ENCODE peak calls at places on chromosomes 12 and 14, in five cellular contexts. B, H, V, S and R are unnamed samples.

GRCh38 chr12:91381309-91381804 is 198.7 kb upstream of the DCN start:
- DNase-seq in H (peak; percentile 86), S (peak; percentile 32), V (peak; percentile 17), B (peak; percentile 62), R (peak; percentile 70)

GRCh38 chr14:24982472-24983155 is 67.3 kb downstream of the STXBP6 start:
- DNase-seq in B (no peak), H (peak; percentile 87), V (no peak), S (no peak), R (no peak)

GRCh38 chr14:99207456-99207855 is 64.5 kb downstream of the BCL11B start:
- DNase-seq in V (no peak), B (no peak), S (no peak), H (no peak), R (no peak)

GRCh38 chr14:94654071-94654974 is 42.1 kb downstream of the SERPINA3 start:
- DNase-seq in V (no peak), S (peak; percentile 19), H (no peak), B (no peak), R (no peak)

GRCh38 chr14:52153939-52154338 is 85.1 kb upstream of the NID2 start:
- DNase-seq in V (no peak), S (no peak), H (no peak), B (no peak), R (no peak)

GRCh38 chr12:10726945-10727344 is 3.8 kb upstream of the YBX3 start:
- DNase-seq in S (no peak), H (no peak), V (no peak), B (no peak), R (no peak)

GRCh38 chr12:115485503-115485902 is 792.0 kb downstream of the MED13L start:
- DNase-seq in H (no peak), B (no peak), S (no peak), V (no peak), R (no peak)

GRCh38 chr12:25269701-25270100 is 19.0 kb upstream of the KRAS start:
- DNase-seq in H (no peak), S (no peak), B (no peak), V (no peak), R (no peak)

GRCh38 chr12:19967486-19967885 is 400.9 kb upstream of the PDE3A start:
- DNase-seq in B (no peak), S (no peak), V (no peak), H (peak; percentile 99), R (no peak)

GRCh38 chr12:22935090-22935489 is 310.1 kb downstream of the ETNK1 start:
- DNase-seq in B (peak; percentile 36), S (no peak), V (no peak), H (no peak), R (no peak)

GRCh38 chr12:14410841-14411569 is 45.5 kb downstream of the ATF7IP start:
- DNase-seq in H (peak; percentile 69), V (no peak), S (no peak), B (no peak), R (no peak)

GRCh38 chr14:71071042-71071441 is 163.8 kb downstream of the PCNX1 start:
- DNase-seq in S (no peak), V (no peak), H (no peak), B (no peak), R (no peak)

GRCh38 chr14:90603336-90603735 is 206.5 kb downstream of the CALM1 start:
- DNase-seq in V (no peak), H (no peak), B (no peak), S (no peak), R (no peak)

GRCh38 chr14:74516451-74517155 is 23.0 kb downstream of the ISCA2 start:
- DNase-seq in B (peak; percentile 13), S (no peak), V (no peak), H (no peak), R (no peak)

GRCh38 chr12:99772274-99772673 is 124.7 kb downstream of the GARIN6 start:
- DNase-seq in H (no peak), V (no peak), B (no peak), S (no peak), R (no peak)

GRCh38 chr12:119202544-119202943 is 23.8 kb downstream of the HSPB8 start:
- DNase-seq in H (no peak), V (no peak), B (no peak), S (no peak), R (no peak)

GRCh38 chr12:25427328-25428249 is 125.5 kb downstream of the LMNTD1 start:
- DNase-seq in H (no peak), V (no peak), B (no peak), S (no peak), R (no peak)

GRCh38 chr12:94805749-94806148 is 155.4 kb upstream of the TMCC3 start:
- DNase-seq in S (no peak), H (peak; percentile 60), B (no peak), V (no peak), R (no peak)

GRCh38 chr14:69827560-69827959 is 30.5 kb upstream of the SLC10A1 start:
- DNase-seq in B (no peak), S (no peak), H (no peak), V (no peak), R (no peak)

GRCh38 chr14:104140463-104141331 is 2.3 kb downstream of the KIF26A start:
- DNase-seq in B (peak; percentile 15), H (no peak), S (peak; percentile 7), V (no peak), R (no peak)

GRCh38 chr12:15982071-15982470 is 70.9 kb downstream of the DERA start:
- DNase-seq in S (no peak), B (no peak), V (no peak), H (peak; percentile 10), R (no peak)

GRCh38 chr12:56645201-56645716 is 525 bp downstream of the ATP5F1B start:
- DNase-seq in H (no peak), B (peak; percentile 44), V (no peak), S (peak; percentile 36), R (no peak)

GRCh38 chr14:100524933-100525243 is 62.3 kb downstream of the BEGAIN start:
- DNase-seq in H (no peak), V (no peak), B (no peak), S (peak; percentile 52), R (no peak)

GRCh38 chr14:64968651-64969050 is 3.5 kb downstream of the RAB15 start:
- DNase-seq in H (no peak), B (no peak), V (no peak), S (no peak), R (peak; percentile 22)

GRCh38 chr14:94115068-94115591 is 4.6 kb downstream of the IFI27 start:
- DNase-seq in H (no peak), S (no peak), V (no peak), B (no peak), R (no peak)

GRCh38 chr14:68734231-68734732 is 58.6 kb downstream of the ZFP36L1 start:
- DNase-seq in H (peak; percentile 22), B (no peak), V (no peak), S (no peak), R (no peak)

GRCh38 chr12:5441497-5442236 is 9.8 kb downstream of the NTF3 start:
- DNase-seq in B (no peak), H (peak; percentile 81), S (no peak), V (no peak), R (no peak)

GRCh38 chr14:37864861-37865718 is 269.7 kb downstream of the TTC6 start:
- DNase-seq in S (no peak), H (peak; percentile 39), V (no peak), B (no peak), R (no peak)

GRCh38 chr12:132489078-132489601 is 811 bp upstream of the FBRSL1 start:
- DNase-seq in H (no peak), B (peak; percentile 61), V (peak; percentile 71), S (no peak), R (no peak)

DNA sequence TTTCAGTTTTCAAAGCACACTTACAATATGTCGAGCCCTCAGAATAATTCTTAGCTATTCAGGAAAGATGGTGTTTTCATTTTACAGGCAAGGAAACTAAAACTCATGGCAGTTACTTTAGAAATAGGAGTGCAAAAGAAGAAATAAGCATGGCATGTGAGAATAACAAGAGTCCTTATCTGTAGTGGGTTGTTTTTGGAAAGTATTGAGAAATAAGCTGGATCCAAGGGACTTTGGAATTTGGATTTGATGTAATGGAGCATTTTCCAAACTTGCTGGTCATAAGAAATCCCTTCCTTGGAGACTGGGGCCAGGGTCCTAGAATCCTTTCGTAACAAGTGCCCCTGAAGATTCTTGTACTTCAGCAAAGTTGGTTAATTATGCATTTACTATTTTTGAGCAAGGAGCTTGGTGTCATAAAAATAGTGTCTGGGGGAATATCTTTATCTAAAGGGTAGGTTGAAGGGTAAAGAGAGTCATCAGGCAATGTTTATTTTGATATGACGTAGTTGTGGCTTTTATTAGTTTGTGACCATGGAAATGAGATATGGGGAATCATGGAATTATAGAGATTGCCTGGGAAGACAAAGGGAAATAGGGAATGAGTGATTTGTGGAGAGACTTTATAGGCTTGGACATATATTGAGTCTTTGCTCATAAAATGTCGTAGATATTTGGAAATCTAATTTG is 53.9 kb downstream of the WNK1 start:
- DNase-seq in B (no peak), H (peak; percentile 66), S (no peak), V (no peak), R (no peak)
- H3K27ac ChIP-seq in B (peak overlapping the region; percentile 56), H (peak overlapping the region; percentile 43), S (no peak overlapping the region), V (no peak overlapping the region), R (no peak overlapping the region)

DNA sequence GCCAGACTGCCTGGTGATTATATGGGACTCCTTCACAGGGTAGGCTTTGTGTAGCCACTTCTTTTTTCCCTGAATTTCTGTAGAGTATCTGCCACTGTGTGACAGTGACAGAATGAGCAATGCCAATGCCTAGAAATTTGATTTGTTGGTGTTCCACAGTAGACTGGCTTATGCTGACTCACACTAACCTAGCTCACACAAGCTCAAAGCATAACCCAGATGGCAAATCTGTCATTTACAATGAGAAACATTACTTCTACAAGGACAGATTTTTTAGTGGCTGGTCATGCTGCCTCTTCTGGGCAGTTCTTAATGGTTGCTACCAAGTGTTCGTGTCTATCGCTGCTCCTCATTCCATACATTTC is 15.9 kb downstream of the CFAP251 start:
- DNase-seq in V (no peak), S (no peak), B (no peak), H (no peak), R (no peak)
- H3K27ac ChIP-seq in V (no peak overlapping the region), S (no peak overlapping the region), B (no peak overlapping the region), H (no peak overlapping the region), R (no peak overlapping the region)

DNA sequence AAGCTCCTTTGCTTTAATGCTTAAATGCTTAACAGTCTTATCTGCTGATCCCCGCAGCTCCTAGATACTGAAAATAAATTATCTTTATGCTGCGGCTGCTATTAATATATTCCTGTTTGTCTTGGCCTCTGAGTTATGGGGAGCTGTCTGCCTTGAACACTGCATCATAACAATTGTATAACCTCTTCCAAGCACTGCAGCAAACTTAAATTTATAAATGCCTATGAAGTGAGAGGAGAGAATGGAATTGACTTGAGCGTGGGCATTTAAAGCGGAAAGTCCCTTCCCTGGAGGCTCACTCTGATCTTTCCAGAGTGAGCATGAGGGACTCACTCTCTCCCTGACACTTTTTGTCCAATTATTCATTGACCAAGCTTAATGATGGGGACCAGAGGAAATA is 23.1 kb upstream of the DCP1B start:
- DNase-seq in S (no peak), V (no peak), B (no peak), H (peak; percentile 39), R (no peak)
- H3K27ac ChIP-seq in S (no peak overlapping the region), V (no peak overlapping the region), B (no peak overlapping the region), H (no peak overlapping the region), R (no peak overlapping the region)

GRCh38 chr12:102902093-102902492 is 15.0 kb downstream of the PAH start:
- DNase-seq in B (no peak), V (no peak), S (no peak), H (no peak), R (no peak)

GRCh38 chr12:102907918-102908317 is 9.1 kb downstream of the PAH start:
- DNase-seq in B (no peak), S (no peak), H (no peak), V (no peak), R (no peak)

GRCh38 chr12:102900389-102900788 is 16.7 kb downstream of the PAH start:
- DNase-seq in B (no peak), S (no peak), H (no peak), V (no peak), R (no peak)

GRCh38 chr12:102905229-102905628 is 11.8 kb downstream of the PAH start:
- DNase-seq in S (no peak), B (no peak), H (no peak), V (no peak), R (no peak)

GRCh38 chr12:102903318-102904007 is 13.6 kb downstream of the PAH start:
- DNase-seq in B (no peak), H (no peak), V (no peak), S (no peak), R (no peak)
- H3K27ac ChIP-seq in B (no peak overlapping the region), H (no peak overlapping the region), V (no peak overlapping the region), S (no peak overlapping the region), R (no peak overlapping the region)